ENCODE peak calls at places on chromosomes 3 and 15, in six cellular contexts. Z is memory B cell, R is astrocyte, A is activated B cell treated with CpG ODN at 0.5 μM for 24 hours, E is T follicular helper cell, N is NCI-H460. K is an unnamed sample.
A peak's percentile ranks its signal among the peaks of the same experiment; 100 is the strongest.

GRCh38 chr3:183966361-183966791 is 51.3 kb downstream of the ABCC5 start:
- DNase-seq in N (no peak), R (no peak), Z (no peak), E (no peak), A (no peak), K (no peak)

GRCh38 chr15:99143655-99144610 is 39.1 kb downstream of the SYNM start:
- DNase-seq in R (no peak), Z (no peak), E (no peak), N (no peak), A (no peak), K (peak; percentile 49)

GRCh38 chr3:126259411-126260391 is 79.3 kb upstream of the ALDH1L1 start:
- DNase-seq in R (no peak), E (no peak), Z (no peak), N (peak; percentile 68), A (no peak), K (peak; percentile 46)

GRCh38 chr15:85583404-85584390 is 203.3 kb downstream of the AKAP13 start:
- DNase-seq in R (peak; percentile 63), E (no peak), A (no peak), Z (peak; percentile 38), N (no peak), K (peak; percentile 85)

GRCh38 chr3:111610612-111611054 is 15.5 kb upstream of the ZBED2 start:
- DNase-seq in Z (no peak), E (peak; percentile 22), R (no peak), A (no peak), N (no peak), K (no peak)

GRCh38 chr3:182118081-182118480 is 406.4 kb downstream of the SOX2 start:
- DNase-seq in E (no peak), N (no peak), Z (no peak), R (peak; percentile 93), A (no peak), K (peak; percentile 50)

GRCh38 chr15:71183063-71183462 is 67.8 kb downstream of the THSD4 start:
- DNase-seq in R (no peak), E (no peak), N (no peak), Z (no peak), A (no peak), K (no peak)

GRCh38 chr15:61474796-61475195 is 245.7 kb upstream of the RORA start:
- DNase-seq in N (no peak), A (no peak), Z (no peak), E (no peak), R (no peak), K (peak; percentile 11)

GRCh38 chr3:128649264-128649663 is 1.4 kb downstream of the RPN1 start:
- DNase-seq in N (no peak), Z (no peak), E (no peak), R (no peak), A (no peak), K (no peak)

GRCh38 chr3:179653106-179653776 is 401 bp downstream of the USP13 start:
- DNase-seq in R (peak; percentile 76), N (peak; percentile 34), E (peak; percentile 49), A (peak; percentile 66), Z (peak; percentile 67), K (peak; percentile 84)

GRCh38 chr3:42387802-42388651 is 22.4 kb downstream of the LYZL4 start:
- DNase-seq in Z (no peak), R (no peak), N (no peak), A (no peak), E (peak; percentile 7), K (peak; percentile 10)

GRCh38 chr3:169118666-169119370 is 544.7 kb downstream of the MECOM start:
- DNase-seq in E (no peak), N (no peak), A (no peak), Z (no peak), R (peak; percentile 61), K (peak; percentile 73)

GRCh38 chr3:53074366-53074696 is 28.5 kb upstream of the SFMBT1 start:
- DNase-seq in A (no peak), N (no peak), R (no peak), Z (no peak), E (no peak), K (no peak)

GRCh38 chr3:128068156-128068620 is 16.0 kb downstream of the SEC61A1 start:
- DNase-seq in Z (peak; percentile 44), N (peak; percentile 58), E (no peak), R (no peak), A (no peak), K (no peak)

GRCh38 chr3:9730747-9731205 is 759 bp upstream of the BRPF1 start:
- DNase-seq in R (peak; percentile 61), E (no peak), Z (no peak), N (no peak), A (no peak), K (peak; percentile 65)

GRCh38 chr3:122014741-122015140 is 7.3 kb downstream of the ILDR1 start:
- DNase-seq in Z (peak; percentile 12), R (no peak), N (no peak), E (no peak), A (no peak), K (no peak)

GRCh38 chr3:152811974-152812760 is 22.8 kb upstream of the P2RY1 start:
- DNase-seq in E (no peak), R (no peak), A (no peak), N (no peak), Z (no peak), K (no peak)

GRCh38 chr3:172125963-172126403 is 86.6 kb downstream of the FNDC3B start:
- DNase-seq in N (no peak), E (no peak), A (no peak), R (peak; percentile 72), Z (no peak), K (peak; percentile 68)

GRCh38 chr3:38616111-38616510 is 33.4 kb downstream of the SCN5A start:
- DNase-seq in A (no peak), N (no peak), R (no peak), Z (no peak), E (no peak), K (no peak)

GRCh38 chr3:30085486-30085885 is 520.9 kb upstream of the TGFBR2 start:
- DNase-seq in N (no peak), R (no peak), A (no peak), E (no peak), Z (no peak), K (no peak)

GRCh38 chr15:99613887-99614642 is 48.3 kb downstream of the MEF2A start:
- DNase-seq in E (no peak), R (no peak), Z (no peak), A (no peak), N (no peak), K (peak; percentile 81)